ENCODE peak calls at places on chromosomes 1 and 21, in nine cellular contexts. O, P, Z, N, W, B, X, M and D are unnamed samples.

GRCh38 chr1:160911441-160911840 is 26.5 kb upstream of the ITLN1 start:
- DNase-seq in O (no peak), P (peak), Z (no peak), N (no peak), W (no peak), B (peak), X (no peak), M (no peak), D (no peak)

GRCh38 chr1:25566730-25567341 is 23.4 kb downstream of the LDLRAP1 start:
- DNase-seq in O (no peak), P (peak), Z (no peak), N (peak), W (peak), B (peak), X (peak), M (no peak), D (peak)

GRCh38 chr1:150152772-150153461 is 3.2 kb downstream of the PLEKHO1 start:
- DNase-seq in O (no peak), P (no peak), Z (peak), N (no peak), W (no peak), B (peak), X (peak), M (no peak), D (no peak)

GRCh38 chr1:210900820-210901219 is 233.1 kb downstream of the KCNH1 start:
- DNase-seq in O (no peak), P (no peak), Z (no peak), N (no peak), W (no peak), B (no peak), X (no peak), M (no peak), D (no peak)

GRCh38 chr1:66374561-66375111 is 159.3 kb upstream of the SGIP1 start:
- DNase-seq in O (no peak), P (peak), Z (peak), N (no peak), W (peak), B (peak), X (no peak), M (no peak), D (no peak)

GRCh38 chr1:54581621-54582035 is 33.6 kb downstream of the ACOT11 start:
- DNase-seq in O (peak), P (peak), Z (peak), N (peak), W (no peak), B (peak), X (peak), M (peak), D (no peak)

GRCh38 chr21:37338671-37339526 is 27.7 kb upstream of the DYRK1A start:
- DNase-seq in O (peak), P (peak), Z (peak), N (peak), W (no peak), B (peak), X (no peak), M (peak), D (no peak)

GRCh38 chr21:45543371-45543709 is 1.1 kb upstream of the SLC19A1 start:
- DNase-seq in O (no peak), P (no peak), Z (no peak), N (no peak), W (no peak), B (no peak), X (peak), M (peak), D (no peak)

GRCh38 chr1:12434174-12434573 is 183.8 kb downstream of the DHRS3 start:
- DNase-seq in O (no peak), P (peak), Z (peak), N (no peak), W (no peak), B (peak), X (no peak), M (no peak), D (no peak)

GRCh38 chr1:212455406-212456165 is 22.9 kb downstream of the NENF start:
- DNase-seq in O (peak), P (peak), Z (peak), N (peak), W (peak), B (peak), X (peak), M (peak), D (peak)

GRCh38 chr1:22556391-22557104 is 6.7 kb upstream of the EPHA8 start:
- DNase-seq in O (no peak), P (no peak), Z (no peak), N (no peak), W (no peak), B (no peak), X (no peak), M (peak), D (no peak)

GRCh38 chr1:162977944-162978568 is 91.1 kb upstream of the RGS4 start:
- DNase-seq in O (no peak), P (no peak), Z (no peak), N (no peak), W (no peak), B (no peak), X (no peak), M (no peak), D (no peak)

GRCh38 chr1:155105604-155106011 is 22.1 kb upstream of the EFNA1 start:
- DNase-seq in O (no peak), P (no peak), Z (no peak), N (no peak), W (no peak), B (peak), X (peak), M (no peak), D (no peak)

GRCh38 chr1:205879974-205880373 is 30.0 kb upstream of the PM20D1 start:
- DNase-seq in O (no peak), P (no peak), Z (no peak), N (no peak), W (no peak), B (no peak), X (no peak), M (no peak), D (no peak)

GRCh38 chr21:35932232-35932911 is 128.0 kb downstream of the SETD4 start:
- DNase-seq in O (no peak), P (peak), Z (peak), N (peak), W (peak), B (peak), X (peak), M (peak), D (peak)

GRCh38 chr1:43274125-43274803 is 4.5 kb downstream of the TMEM125 start:
- DNase-seq in O (peak), P (no peak), Z (peak), N (no peak), W (peak), B (peak), X (no peak), M (no peak), D (peak)

GRCh38 chr21:16563795-16564194 is 834.0 kb downstream of the USP25 start:
- DNase-seq in O (no peak), P (peak), Z (peak), N (no peak), W (no peak), B (peak), X (peak), M (no peak), D (no peak)

GRCh38 chr1:85583355-85584263 is 3.0 kb downstream of the CCN1 start:
- DNase-seq in O (no peak), P (peak), Z (no peak), N (no peak), W (no peak), B (no peak), X (no peak), M (no peak), D (no peak)

GRCh38 chr1:46555081-46555432 is 3.6 kb upstream of the KNCN start:
- DNase-seq in O (no peak), P (no peak), Z (no peak), N (no peak), W (no peak), B (no peak), X (no peak), M (no peak), D (no peak)

GRCh38 chr1:69172003-69173000 is 395.4 kb upstream of the LRRC7 start:
- DNase-seq in O (no peak), P (peak), Z (no peak), N (no peak), W (peak), B (peak), X (no peak), M (no peak), D (no peak)

GRCh38 chr1:247096958-247097357 is 7.2 kb downstream of the ZNF669 start:
- DNase-seq in O (no peak), P (no peak), Z (no peak), N (no peak), W (no peak), B (no peak), X (no peak), M (no peak), D (no peak)

GRCh38 chr21:44881586-44881939 is 8.1 kb upstream of the PTTG1IP start:
- DNase-seq in O (no peak), P (no peak), Z (no peak), N (peak), W (no peak), B (no peak), X (no peak), M (no peak), D (no peak)

GRCh38 chr1:240797050-240797449 is 185.1 kb upstream of the GREM2 start:
- DNase-seq in O (peak), P (peak), Z (peak), N (no peak), W (no peak), B (peak), X (no peak), M (no peak), D (no peak)

GRCh38 chr1:225931270-225932129 is 7.5 kb upstream of the PYCR2 start:
- DNase-seq in O (no peak), P (no peak), Z (no peak), N (no peak), W (no peak), B (no peak), X (no peak), M (no peak), D (no peak)

GRCh38 chr1:95440511-95440910 is 206.5 kb downstream of the RWDD3 start:
- DNase-seq in O (no peak), P (no peak), Z (no peak), N (no peak), W (no peak), B (no peak), X (no peak), M (no peak), D (no peak)